ENCODE peak calls at places on chromosomes 16 and 17, in ten cellular contexts. One of them, this sample, is unnamed.

GRCh38 chr16:48720266-48720665 is 110.3 kb upstream of the N4BP1 start:
- DNase-seq in stimulated activated CD4-positive, alpha-beta T cell treated with anti-CD3 and anti-CD28 coated beads, TNF-alpha, amount 100 ng/mL, for 1 hour: no peak
- DNase-seq in progenitor cell of endocrine pancreas: peak
- DNase-seq in epithelial cell of esophagus: peak
- DNase-seq in LoVo: peak
- DNase-seq in effector memory CD4-positive, alpha-beta T cell: no peak
- DNase-seq in stomach: no peak
- DNase-seq in activated CD4-positive, alpha-beta T cell treated with anti-CD3 and anti-CD28 coated beads, Interleukin-2, amount 10 ng/mL, durations not matched to agents 7 days and 5 days: peak
- DNase-seq in HEK293T: peak
- DNase-seq in substantia nigra: no peak
- DNase-seq in this sample: peak

GRCh38 chr16:48959204-48959603 is 322.4 kb downstream of the CBLN1 start:
- DNase-seq in effector memory CD4-positive, alpha-beta T cell: no peak
- DNase-seq in HEK293T: no peak
- DNase-seq in LoVo: peak
- DNase-seq in stomach: no peak
- DNase-seq in stimulated activated CD4-positive, alpha-beta T cell treated with anti-CD3 and anti-CD28 coated beads, TNF-alpha, amount 100 ng/mL, for 1 hour: no peak
- DNase-seq in substantia nigra: no peak
- DNase-seq in epithelial cell of esophagus: peak
- DNase-seq in progenitor cell of endocrine pancreas: no peak
- DNase-seq in activated CD4-positive, alpha-beta T cell treated with anti-CD3 and anti-CD28 coated beads, Interleukin-2, amount 10 ng/mL, durations not matched to agents 7 days and 5 days: no peak
- DNase-seq in this sample: no peak

GRCh38 chr17:64694207-64694606 is 32.1 kb upstream of the SMURF2 start:
- DNase-seq in activated CD4-positive, alpha-beta T cell treated with anti-CD3 and anti-CD28 coated beads, Interleukin-2, amount 10 ng/mL, durations not matched to agents 7 days and 5 days: no peak
- DNase-seq in LoVo: peak
- DNase-seq in HEK293T: no peak
- DNase-seq in stimulated activated CD4-positive, alpha-beta T cell treated with anti-CD3 and anti-CD28 coated beads, TNF-alpha, amount 100 ng/mL, for 1 hour: no peak
- DNase-seq in epithelial cell of esophagus: peak
- DNase-seq in stomach: peak
- DNase-seq in progenitor cell of endocrine pancreas: no peak
- DNase-seq in substantia nigra: no peak
- DNase-seq in effector memory CD4-positive, alpha-beta T cell: no peak
- DNase-seq in this sample: no peak

GRCh38 chr17:1197379-1197778 is 17.6 kb upstream of the ABR start:
- DNase-seq in epithelial cell of esophagus: no peak
- DNase-seq in stomach: no peak
- DNase-seq in LoVo: no peak
- DNase-seq in substantia nigra: no peak
- DNase-seq in activated CD4-positive, alpha-beta T cell treated with anti-CD3 and anti-CD28 coated beads, Interleukin-2, amount 10 ng/mL, durations not matched to agents 7 days and 5 days: no peak
- DNase-seq in HEK293T: no peak
- DNase-seq in effector memory CD4-positive, alpha-beta T cell: no peak
- DNase-seq in progenitor cell of endocrine pancreas: no peak
- DNase-seq in stimulated activated CD4-positive, alpha-beta T cell treated with anti-CD3 and anti-CD28 coated beads, TNF-alpha, amount 100 ng/mL, for 1 hour: no peak
- DNase-seq in this sample: peak

GRCh38 chr17:75514299-75515228 is 773 bp downstream of the CASKIN2 start:
- DNase-seq in LoVo: no peak
- DNase-seq in substantia nigra: no peak
- DNase-seq in effector memory CD4-positive, alpha-beta T cell: no peak
- DNase-seq in stomach: no peak
- DNase-seq in activated CD4-positive, alpha-beta T cell treated with anti-CD3 and anti-CD28 coated beads, Interleukin-2, amount 10 ng/mL, durations not matched to agents 7 days and 5 days: no peak
- DNase-seq in progenitor cell of endocrine pancreas: peak
- DNase-seq in HEK293T: no peak
- DNase-seq in epithelial cell of esophagus: peak
- DNase-seq in stimulated activated CD4-positive, alpha-beta T cell treated with anti-CD3 and anti-CD28 coated beads, TNF-alpha, amount 100 ng/mL, for 1 hour: no peak
- DNase-seq in this sample: peak

GRCh38 chr16:11135167-11135973 is 120.6 kb downstream of the SOCS1 start:
- DNase-seq in progenitor cell of endocrine pancreas: no peak
- DNase-seq in stomach: no peak
- DNase-seq in effector memory CD4-positive, alpha-beta T cell: no peak
- DNase-seq in HEK293T: no peak
- DNase-seq in epithelial cell of esophagus: peak
- DNase-seq in substantia nigra: no peak
- DNase-seq in activated CD4-positive, alpha-beta T cell treated with anti-CD3 and anti-CD28 coated beads, Interleukin-2, amount 10 ng/mL, durations not matched to agents 7 days and 5 days: no peak
- DNase-seq in LoVo: no peak
- DNase-seq in stimulated activated CD4-positive, alpha-beta T cell treated with anti-CD3 and anti-CD28 coated beads, TNF-alpha, amount 100 ng/mL, for 1 hour: no peak
- DNase-seq in this sample: no peak

GRCh38 chr16:65083181-65083845 is 38.5 kb downstream of the CDH11 start:
- DNase-seq in LoVo: no peak
- DNase-seq in epithelial cell of esophagus: peak
- DNase-seq in stimulated activated CD4-positive, alpha-beta T cell treated with anti-CD3 and anti-CD28 coated beads, TNF-alpha, amount 100 ng/mL, for 1 hour: no peak
- DNase-seq in HEK293T: no peak
- DNase-seq in activated CD4-positive, alpha-beta T cell treated with anti-CD3 and anti-CD28 coated beads, Interleukin-2, amount 10 ng/mL, durations not matched to agents 7 days and 5 days: no peak
- DNase-seq in effector memory CD4-positive, alpha-beta T cell: no peak
- DNase-seq in stomach: no peak
- DNase-seq in progenitor cell of endocrine pancreas: no peak
- DNase-seq in substantia nigra: no peak
- DNase-seq in this sample: no peak

GRCh38 chr16:85199069-85199725 is 86.9 kb upstream of the CIBAR2 start:
- DNase-seq in stimulated activated CD4-positive, alpha-beta T cell treated with anti-CD3 and anti-CD28 coated beads, TNF-alpha, amount 100 ng/mL, for 1 hour: no peak
- DNase-seq in epithelial cell of esophagus: no peak
- DNase-seq in activated CD4-positive, alpha-beta T cell treated with anti-CD3 and anti-CD28 coated beads, Interleukin-2, amount 10 ng/mL, durations not matched to agents 7 days and 5 days: no peak
- DNase-seq in substantia nigra: no peak
- DNase-seq in LoVo: peak
- DNase-seq in progenitor cell of endocrine pancreas: no peak
- DNase-seq in effector memory CD4-positive, alpha-beta T cell: no peak
- DNase-seq in HEK293T: no peak
- DNase-seq in stomach: no peak
- DNase-seq in this sample: no peak

GRCh38 chr16:10080031-10080772 is 102.0 kb downstream of the GRIN2A start:
- DNase-seq in epithelial cell of esophagus: peak
- DNase-seq in substantia nigra: peak
- DNase-seq in effector memory CD4-positive, alpha-beta T cell: no peak
- DNase-seq in stimulated activated CD4-positive, alpha-beta T cell treated with anti-CD3 and anti-CD28 coated beads, TNF-alpha, amount 100 ng/mL, for 1 hour: no peak
- DNase-seq in activated CD4-positive, alpha-beta T cell treated with anti-CD3 and anti-CD28 coated beads, Interleukin-2, amount 10 ng/mL, durations not matched to agents 7 days and 5 days: no peak
- DNase-seq in LoVo: no peak
- DNase-seq in stomach: peak
- DNase-seq in progenitor cell of endocrine pancreas: peak
- DNase-seq in HEK293T: no peak
- DNase-seq in this sample: no peak

GRCh38 chr16:54073356-54073755 is 213.2 kb downstream of the IRX3 start:
- DNase-seq in stomach: no peak
- DNase-seq in effector memory CD4-positive, alpha-beta T cell: no peak
- DNase-seq in HEK293T: no peak
- DNase-seq in substantia nigra: no peak
- DNase-seq in epithelial cell of esophagus: no peak
- DNase-seq in activated CD4-positive, alpha-beta T cell treated with anti-CD3 and anti-CD28 coated beads, Interleukin-2, amount 10 ng/mL, durations not matched to agents 7 days and 5 days: no peak
- DNase-seq in progenitor cell of endocrine pancreas: no peak
- DNase-seq in stimulated activated CD4-positive, alpha-beta T cell treated with anti-CD3 and anti-CD28 coated beads, TNF-alpha, amount 100 ng/mL, for 1 hour: no peak
- DNase-seq in LoVo: no peak
- DNase-seq in this sample: no peak

GRCh38 chr16:9016824-9017223 is 53.1 kb upstream of the USP7 start:
- DNase-seq in progenitor cell of endocrine pancreas: no peak
- DNase-seq in LoVo: no peak
- DNase-seq in activated CD4-positive, alpha-beta T cell treated with anti-CD3 and anti-CD28 coated beads, Interleukin-2, amount 10 ng/mL, durations not matched to agents 7 days and 5 days: no peak
- DNase-seq in substantia nigra: peak
- DNase-seq in epithelial cell of esophagus: no peak
- DNase-seq in stomach: no peak
- DNase-seq in effector memory CD4-positive, alpha-beta T cell: no peak
- DNase-seq in HEK293T: no peak
- DNase-seq in stimulated activated CD4-positive, alpha-beta T cell treated with anti-CD3 and anti-CD28 coated beads, TNF-alpha, amount 100 ng/mL, for 1 hour: no peak
- DNase-seq in this sample: no peak

GRCh38 chr17:81387235-81388060 is 7.8 kb upstream of the BAHCC1 start:
- DNase-seq in progenitor cell of endocrine pancreas: no peak
- DNase-seq in epithelial cell of esophagus: no peak
- DNase-seq in substantia nigra: no peak
- DNase-seq in HEK293T: peak
- DNase-seq in stimulated activated CD4-positive, alpha-beta T cell treated with anti-CD3 and anti-CD28 coated beads, TNF-alpha, amount 100 ng/mL, for 1 hour: no peak
- DNase-seq in stomach: peak
- DNase-seq in activated CD4-positive, alpha-beta T cell treated with anti-CD3 and anti-CD28 coated beads, Interleukin-2, amount 10 ng/mL, durations not matched to agents 7 days and 5 days: peak
- DNase-seq in effector memory CD4-positive, alpha-beta T cell: no peak
- DNase-seq in LoVo: peak
- DNase-seq in this sample: peak

GRCh38 chr16:9612267-9612666 is 520.8 kb downstream of the HAPSTR1 start:
- DNase-seq in HEK293T: no peak
- DNase-seq in LoVo: no peak
- DNase-seq in stimulated activated CD4-positive, alpha-beta T cell treated with anti-CD3 and anti-CD28 coated beads, TNF-alpha, amount 100 ng/mL, for 1 hour: no peak
- DNase-seq in effector memory CD4-positive, alpha-beta T cell: no peak
- DNase-seq in epithelial cell of esophagus: no peak
- DNase-seq in progenitor cell of endocrine pancreas: no peak
- DNase-seq in activated CD4-positive, alpha-beta T cell treated with anti-CD3 and anti-CD28 coated beads, Interleukin-2, amount 10 ng/mL, durations not matched to agents 7 days and 5 days: no peak
- DNase-seq in substantia nigra: no peak
- DNase-seq in stomach: no peak
- DNase-seq in this sample: no peak

This sample was measured in DND-41.